ENCODE peak calls at places on chromosomes 2 and 18, in five cellular contexts. P is GM12878, F is HepG2, D is H1, M is K562. N is an unnamed sample.

GRCh38 chr2:175766880-175767279 is 235.2 kb downstream of the LNPK start:
- DNase-seq in D (no peak), F (peak; percentile 54), M (no peak), P (no peak), N (no peak)

GRCh38 chr18:43060020-43060419 is 55.5 kb downstream of the RIT2 start:
- DNase-seq in M (no peak), F (no peak), P (no peak), D (no peak), N (no peak)

GRCh38 chr18:56660655-56661054 is 9.5 kb downstream of the WDR7 start:
- DNase-seq in M (no peak), F (no peak), D (no peak), P (no peak), N (no peak)

GRCh38 chr2:44233450-44234128 is 41.7 kb upstream of the SLC3A1 start:
- DNase-seq in P (no peak), D (no peak), M (no peak), F (peak; percentile 79), N (peak; percentile 72)

GRCh38 chr2:207692206-207693065 is 19.0 kb upstream of the CCNYL1 start:
- DNase-seq in M (peak; percentile 24), D (peak; percentile 56), P (no peak), F (peak; percentile 58), N (peak; percentile 82)

GRCh38 chr2:178282075-178282474 is 87.8 kb downstream of the OSBPL6 start:
- DNase-seq in P (no peak), M (no peak), D (no peak), F (no peak), N (peak; percentile 71)

GRCh38 chr2:146992057-146992456 is 852.8 kb upstream of the ACVR2A start:
- DNase-seq in P (no peak), D (no peak), F (no peak), M (no peak), N (no peak)

GRCh38 chr2:81196383-81196851 is 891.9 kb upstream of the LRRTM1 start:
- DNase-seq in F (no peak), P (no peak), M (no peak), D (no peak), N (no peak)

GRCh38 chr2:119301413-119301812 is 65.2 kb downstream of the C2orf76 start:
- DNase-seq in D (no peak), F (no peak), M (no peak), P (no peak), N (no peak)

GRCh38 chr2:190215620-190216019 is 104.0 kb downstream of the HIBCH start:
- DNase-seq in D (no peak), M (no peak), P (no peak), F (no peak), N (peak; percentile 50)

GRCh38 chr18:12452801-12453200 is 45.1 kb downstream of the PRELID3A start:
- DNase-seq in F (no peak), D (no peak), P (no peak), M (no peak), N (no peak)

GRCh38 chr2:75424936-75425619 is 135.7 kb downstream of the EVA1A start:
- DNase-seq in F (peak; percentile 15), D (peak; percentile 46), M (no peak), P (no peak), N (peak; percentile 29)

GRCh38 chr2:10362898-10363195 is 60.1 kb downstream of the HPCAL1 start:
- DNase-seq in F (no peak), M (no peak), D (no peak), P (no peak), N (no peak)

GRCh38 chr2:206212673-206213513 is 53.2 kb downstream of the EEF1B2 start:
- DNase-seq in D (no peak), M (no peak), F (no peak), P (no peak), N (peak; percentile 53)

GRCh38 chr2:128252501-128252900 is 66.2 kb downstream of the HS6ST1 start:
- DNase-seq in D (peak; percentile 16), F (no peak), P (no peak), M (no peak), N (no peak)

GRCh38 chr2:172901913-172902312 is 166.3 kb downstream of the RAPGEF4 start:
- DNase-seq in D (no peak), P (no peak), M (no peak), F (no peak), N (peak; percentile 21)

GRCh38 chr2:39787950-39788349 is 8.9 kb upstream of the THUMPD2 start:
- DNase-seq in P (no peak), M (no peak), D (no peak), F (no peak), N (no peak)

GRCh38 chr2:220586980-220587549 is 959.6 kb downstream of the SLC4A3 start:
- DNase-seq in D (no peak), P (no peak), F (no peak), M (no peak), N (no peak)

GRCh38 chr2:33411765-33412164 is 64.7 kb upstream of the RASGRP3 start:
- DNase-seq in M (no peak), F (peak; percentile 15), P (no peak), D (no peak), N (no peak)

GRCh38 chr2:231174211-231174651 is 24.2 kb upstream of the ARMC9 start:
- DNase-seq in P (no peak), D (no peak), F (no peak), M (no peak), N (no peak)

GRCh38 chr18:36271153-36271552 is 26.4 kb upstream of the FHOD3 start:
- DNase-seq in D (no peak), F (no peak), M (no peak), P (no peak), N (no peak)

GRCh38 chr18:13524054-13524453 is 202.3 kb downstream of the FAM210A start:
- DNase-seq in D (no peak), F (no peak), P (no peak), M (no peak), N (no peak)

GRCh38 chr18:32669549-32670165 is 103.2 kb downstream of the KLHL14 start:
- DNase-seq in P (no peak), M (no peak), F (peak; percentile 9), D (peak; percentile 64), N (peak; percentile 61)

GRCh38 chr2:200968162-200968561 is 4.7 kb upstream of the ORC2 start:
- DNase-seq in F (peak; percentile 62), D (no peak), P (no peak), M (no peak), N (no peak)

GRCh38 chr2:38267270-38267925 is 109.7 kb downstream of the ATL2 start:
- DNase-seq in F (no peak), P (no peak), D (no peak), M (no peak), N (no peak)

GRCh38 chr2:238777369-238778067 is 70.4 kb upstream of the TWIST2 start:
- DNase-seq in D (no peak), M (no peak), F (no peak), P (peak; percentile 27), N (no peak)

GRCh38 chr2:215839816-215840215 is 173.5 kb downstream of the MREG start:
- DNase-seq in M (no peak), F (no peak), P (no peak), D (no peak), N (peak; percentile 44)

GRCh38 chr18:23650963-23651927 is 11.5 kb downstream of the ANKRD29 start:
- DNase-seq in P (no peak), D (no peak), M (no peak), F (peak; percentile 66), N (no peak)

DNA sequence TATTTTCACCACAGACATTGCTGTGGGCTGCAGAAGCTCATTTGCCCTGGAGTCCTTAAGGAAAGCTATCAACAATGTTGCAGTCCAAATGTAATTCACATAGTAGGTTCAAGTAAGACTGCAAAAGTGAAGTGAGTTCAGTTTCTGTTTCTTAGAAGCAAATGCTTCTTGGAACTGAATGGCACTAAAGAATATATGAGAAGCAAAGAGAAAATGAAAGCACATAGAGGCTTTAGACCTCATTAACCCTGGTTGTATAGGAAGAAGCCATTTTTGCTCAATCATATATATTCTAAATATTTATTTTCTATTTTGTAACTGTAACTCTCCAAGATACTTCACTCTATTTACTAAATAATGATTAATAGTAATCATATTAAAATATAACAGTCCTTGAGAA is 292.0 kb downstream of the ZNF804A start:
- DNase-seq in F (no peak), D (no peak), M (no peak), P (no peak), N (no peak)
- H2AFZ ChIP-seq in F (no peak overlapping the region), D (no peak overlapping the region), M (no peak overlapping the region), P (peak overlapping the region; percentile 69), N (no peak overlapping the region)

DNA sequence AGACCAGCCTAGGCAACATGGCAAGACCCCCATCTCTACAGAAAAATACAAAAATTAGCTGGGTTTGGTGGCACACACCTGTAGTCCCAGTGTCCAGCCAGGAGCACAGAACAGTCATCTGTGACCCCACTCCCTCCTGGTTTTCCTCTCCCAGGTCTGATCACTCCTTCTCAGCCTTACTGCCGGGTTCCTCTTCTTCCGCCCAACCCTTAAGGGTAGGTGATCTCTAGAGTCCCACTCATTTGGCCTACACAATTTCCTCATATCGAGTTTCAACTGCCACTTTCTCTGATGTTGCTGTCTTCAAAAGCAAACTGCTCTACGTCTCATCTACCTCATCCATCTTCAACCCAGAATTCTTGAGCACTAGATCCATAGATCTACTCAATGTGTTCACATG is 13.4 kb upstream of the MAT2A start:
- DNase-seq in F (no peak), M (no peak), D (no peak), P (no peak), N (no peak)
- H3K4me3 ChIP-seq in F (no peak overlapping the region), M (no peak overlapping the region), D (no peak overlapping the region), P (no peak overlapping the region), N (no peak overlapping the region)

DNA sequence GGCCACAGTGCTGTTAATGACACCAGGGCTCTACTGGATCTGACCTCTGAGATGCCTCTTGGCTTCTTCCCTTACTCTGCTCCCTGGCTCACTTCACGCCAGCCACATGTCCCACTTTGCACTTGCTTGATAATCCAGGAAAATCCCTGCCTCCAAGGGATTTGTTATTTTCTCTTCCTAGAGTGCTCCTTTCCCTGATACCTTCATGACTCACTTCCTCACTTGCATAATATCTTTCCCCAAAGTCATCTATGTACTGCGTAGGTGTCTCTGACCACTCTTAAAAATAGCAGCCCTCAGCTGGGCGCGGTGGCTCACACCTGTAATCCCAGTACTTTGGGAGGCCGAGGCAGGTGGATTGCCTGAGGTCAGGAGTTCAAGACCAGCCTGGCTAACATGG is 572.3 kb downstream of the PLCL1 start:
- DNase-seq in D (no peak), F (no peak), P (no peak), M (no peak), N (no peak)
- TF ChIP-seq CREB1 in D (no peak), F (no peak), P (no peak), M (no peak), N (no peak)

GRCh38 chr2:18620867-18621266 is 31.5 kb upstream of the NT5C1B start:
- DNase-seq in D (no peak), F (no peak), M (no peak), P (no peak), N (no peak)
- H2AFZ ChIP-seq in D (no peak overlapping the region), F (no peak overlapping the region), M (no peak overlapping the region), P (no peak overlapping the region), N (no peak overlapping the region)

GRCh38 chr18:59899298-59900221 is at the start of gene PMAIP1:
- DNase-seq in P (no peak), M (peak; percentile 81), F (peak; percentile 49), D (peak; percentile 93), N (peak; percentile 93)
- H3K4me3 ChIP-seq in P (peak within 1 kb of the TSS; percentile 84), M (peak within 1 kb of the TSS; percentile 85), F (peak within 1 kb of the TSS; percentile 71), D (peak within 1 kb of the TSS; percentile 66), N (peak within 1 kb of the TSS; percentile 77)

GRCh38 chr2:16154061-16154460 is 213.7 kb downstream of the MYCN start:
- DNase-seq in P (no peak), M (no peak), F (no peak), D (no peak), N (no peak)
- TF ChIP-seq CREB1 in P (no peak), M (no peak), F (no peak), D (no peak), N (no peak)

N was measured in GM23338.